ENCODE peak calls at places on chromosome 1, in eight cellular contexts. U, F, O, E, B, S, P and D are unnamed samples.

GRCh38 chr1:19377812-19378718 is 65.9 kb downstream of the SLC66A1 start:
- DNase-seq in U (no peak), F (no peak), O (no peak), E (no peak), B (no peak), S (no peak), P (no peak), D (no peak)

GRCh38 chr1:26434161-26434752 is 2.1 kb downstream of the DHDDS start:
- DNase-seq in U (no peak), F (no peak), O (no peak), E (no peak), B (no peak), S (no peak), P (no peak), D (no peak)

GRCh38 chr1:196002906-196003305 is 605.3 kb downstream of the KCNT2 start:
- DNase-seq in U (no peak), F (no peak), O (no peak), E (no peak), B (no peak), S (peak; percentile 81), P (no peak), D (peak; percentile 28)

GRCh38 chr1:107793896-107794440 is 171.0 kb downstream of the VAV3 start:
- DNase-seq in U (no peak), F (no peak), O (no peak), E (no peak), B (no peak), S (no peak), P (no peak), D (no peak)

GRCh38 chr1:70071597-70071996 is 133.8 kb downstream of the LRRC40 start:
- DNase-seq in U (no peak), F (no peak), O (no peak), E (peak; percentile 50), B (no peak), S (peak; percentile 7), P (no peak), D (peak; percentile 75)

GRCh38 chr1:227546598-227547313 is 16.6 kb upstream of the ZNF678 start:
- DNase-seq in U (no peak), F (no peak), O (peak; percentile 32), E (no peak), B (no peak), S (no peak), P (no peak), D (no peak)

GRCh38 chr1:8873506-8874229 is 4.8 kb downstream of the ENO1 start:
- DNase-seq in U (peak; percentile 95), F (peak; percentile 92), O (peak; percentile 59), E (peak; percentile 97), B (peak; percentile 86), S (peak; percentile 99), P (no peak), D (peak; percentile 97)

GRCh38 chr1:37064059-37064458 is 29.7 kb upstream of the GRIK3 start:
- DNase-seq in U (no peak), F (no peak), O (no peak), E (no peak), B (no peak), S (no peak), P (no peak), D (no peak)

GRCh38 chr1:238485062-238485905 is 594.6 kb upstream of the ZP4 start:
- DNase-seq in U (no peak), F (peak; percentile 69), O (no peak), E (peak; percentile 78), B (no peak), S (peak; percentile 64), P (no peak), D (peak; percentile 24)

GRCh38 chr1:230632273-230632873 is 9.9 kb upstream of the COG2 start:
- DNase-seq in U (no peak), F (peak; percentile 60), O (no peak), E (no peak), B (no peak), S (peak; percentile 88), P (no peak), D (peak; percentile 38)

GRCh38 chr1:180182721-180183311 is 28.1 kb downstream of the QSOX1 start:
- DNase-seq in U (no peak), F (no peak), O (no peak), E (no peak), B (no peak), S (no peak), P (no peak), D (no peak)

GRCh38 chr1:168643152-168643551 is 66.7 kb downstream of the XCL1 start:
- DNase-seq in U (no peak), F (no peak), O (no peak), E (peak; percentile 33), B (no peak), S (no peak), P (no peak), D (peak; percentile 60)

GRCh38 chr1:115977481-115978258 is 1.4 kb downstream of the SLC22A15 start:
- DNase-seq in U (no peak), F (peak; percentile 30), O (no peak), E (peak; percentile 97), B (peak; percentile 66), S (peak; percentile 65), P (no peak), D (peak; percentile 51)

GRCh38 chr1:160838876-160839275 is 23.8 kb downstream of the CD244 start:
- DNase-seq in U (no peak), F (no peak), O (no peak), E (no peak), B (no peak), S (no peak), P (no peak), D (no peak)

DNA sequence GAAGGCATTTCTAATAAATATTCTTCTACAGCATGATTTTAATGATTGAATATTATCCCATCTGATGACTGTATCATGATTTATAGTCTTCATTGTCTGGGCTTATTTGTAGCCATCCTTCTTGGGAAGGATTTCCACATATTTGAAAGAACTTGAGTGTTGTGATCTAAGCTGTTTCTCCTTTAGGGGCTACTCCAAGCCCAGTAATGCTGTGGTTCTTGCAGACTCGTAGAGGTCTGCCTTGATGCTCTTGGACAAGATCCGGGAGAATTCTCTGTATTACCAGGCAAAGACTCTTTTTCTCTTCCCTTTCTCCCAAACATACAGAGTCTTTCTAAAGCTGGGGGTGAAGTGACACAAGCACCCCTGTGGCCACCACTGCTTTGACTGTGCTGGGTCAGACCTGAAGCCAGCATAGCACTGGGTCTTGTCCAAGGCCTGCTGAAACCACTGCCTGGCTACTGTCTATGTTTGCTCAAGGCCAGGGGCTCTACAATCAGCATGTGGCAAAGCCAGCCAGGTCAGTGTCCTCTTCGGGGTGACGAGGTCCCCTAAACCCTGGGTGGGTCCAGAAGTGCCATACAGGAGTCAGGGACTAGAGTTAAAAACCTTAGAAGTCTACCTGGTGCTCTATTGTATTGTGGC is 107.4 kb downstream of the GIPC2 start:
- DNase-seq in U (no peak), F (no peak), O (no peak), E (no peak), B (no peak), S (no peak), P (no peak), D (no peak)
- TF ChIP-seq CTCF in U (no peak), F (no peak), O (no peak), E (no peak), B (no peak), S (no peak), P (no peak), D (no peak)

DNA sequence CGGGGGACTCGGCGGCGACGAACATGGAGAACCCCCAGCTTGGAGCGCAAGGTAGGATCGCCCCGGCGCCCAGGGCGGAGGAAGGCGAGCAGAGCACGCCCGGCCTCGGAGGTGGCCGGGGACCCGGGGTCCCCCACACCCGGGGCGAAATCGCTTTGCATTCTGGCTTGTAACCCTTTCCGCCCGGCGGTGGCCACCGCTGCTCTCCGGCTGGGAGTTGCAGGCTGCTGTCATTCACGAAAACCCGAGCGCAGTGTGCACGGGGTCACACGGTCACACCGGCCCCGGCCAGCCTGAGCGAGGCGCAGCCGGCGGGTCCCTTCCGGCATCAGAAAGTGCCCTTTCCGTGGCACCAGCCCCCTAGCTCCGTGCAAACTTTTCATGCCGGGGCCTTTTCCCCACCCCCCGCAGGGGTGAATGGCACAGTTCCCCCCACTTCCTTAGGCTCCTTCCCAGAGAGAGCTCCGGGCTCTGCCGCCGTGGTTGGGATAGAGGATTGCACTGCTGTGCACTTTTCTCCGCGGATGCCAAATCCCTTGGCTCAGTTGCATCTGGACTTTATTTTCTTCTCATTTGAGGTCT is 779 bp downstream of the KAZN start:
- DNase-seq in U (no peak), F (peak; percentile 28), O (no peak), E (no peak), B (no peak), S (no peak), P (peak; percentile 50), D (no peak)
- TF ChIP-seq CTCF in U (no peak), F (no peak), O (no peak), E (no peak), B (no peak), S (no peak), P (no peak), D (no peak)

GRCh38 chr1:143691971-143692529 is 279.7 kb downstream of the FAM72C start:
- DNase-seq in U (no peak), F (no peak), O (no peak), E (no peak), B (no peak), S (no peak), P (no peak), D (no peak)

GRCh38 chr1:143694085-143694484 is 277.7 kb downstream of the FAM72C start:
- DNase-seq in U (no peak), F (no peak), O (no peak), E (no peak), B (no peak), S (no peak), P (no peak), D (no peak)

GRCh38 chr1:143689781-143690180 is 282.0 kb downstream of the FAM72C start:
- DNase-seq in U (no peak), F (no peak), O (no peak), E (no peak), B (no peak), S (no peak), P (no peak), D (no peak)

GRCh38 chr1:143691400-143691891 is 280.3 kb downstream of the FAM72C start:
- DNase-seq in U (no peak), F (no peak), O (no peak), E (no peak), B (no peak), S (peak; percentile 24), P (no peak), D (no peak)
- TF ChIP-seq CTCF in U (no peak), F (no peak), O (no peak), E (no peak), B (no peak), S (no peak), P (no peak), D (no peak)

GRCh38 chr1:203367051-203367450 is 16.1 kb upstream of the FMOD start:
- DNase-seq in U (no peak), F (no peak), O (no peak), E (no peak), B (no peak), S (no peak), P (no peak), D (no peak)

GRCh38 chr1:203371288-203371687 is 20.4 kb upstream of the FMOD start:
- DNase-seq in U (no peak), F (no peak), O (no peak), E (no peak), B (no peak), S (no peak), P (no peak), D (no peak)

GRCh38 chr1:203369666-203370065 is 18.7 kb upstream of the FMOD start:
- DNase-seq in U (no peak), F (no peak), O (no peak), E (no peak), B (no peak), S (no peak), P (no peak), D (no peak)

GRCh38 chr1:203366476-203366875 is 15.6 kb upstream of the FMOD start:
- DNase-seq in U (no peak), F (no peak), O (no peak), E (no peak), B (no peak), S (no peak), P (no peak), D (no peak)

GRCh38 chr1:203368624-203369451 is 17.9 kb upstream of the FMOD start:
- DNase-seq in U (peak; percentile 89), F (peak; percentile 72), O (no peak), E (no peak), B (peak; percentile 55), S (peak; percentile 93), P (no peak), D (peak; percentile 91)
- TF ChIP-seq CTCF in U (peak; percentile 46), F (peak; percentile 42), O (no peak), E (peak; percentile 69), B (peak; percentile 36), S (peak; percentile 54), P (no peak), D (peak; percentile 47)